ENCODE peak calls at places on chromosomes 16 and 17, in five cellular contexts. I is IMR-90, B is GM12891, P is sigmoid colon, J is A549. V is an unnamed sample.

GRCh38 chr16:3881499-3881995 is 1.0 kb upstream of the CREBBP start:
- DNase-seq in P (no peak), B (no peak), J (no peak), I (no peak), V (no peak)

GRCh38 chr17:75003070-75003956 is 9.2 kb upstream of the MRPL58 start:
- DNase-seq in B (no peak), J (no peak), I (no peak), P (no peak), V (no peak)

GRCh38 chr17:36888236-36888957 is 48.9 kb upstream of the LHX1 start:
- DNase-seq in B (no peak), P (no peak), J (no peak), I (no peak), V (no peak)

GRCh38 chr17:42760652-42761581 is at the start of gene RAMP2:
- DNase-seq in B (no peak), J (peak), P (peak), I (no peak), V (no peak)

GRCh38 chr17:71735893-71736292 is 384.9 kb upstream of the SOX9 start:
- DNase-seq in J (no peak), B (no peak), I (no peak), P (no peak), V (no peak)

GRCh38 chr16:11636172-11636721 is 32.0 kb upstream of the SNN start:
- DNase-seq in I (no peak), B (no peak), P (no peak), J (no peak), V (no peak)

GRCh38 chr17:57604771-57605733 is 140.0 kb downstream of the CCDC182 start:
- DNase-seq in B (peak), P (peak), J (no peak), I (peak), V (no peak)

GRCh38 chr17:58703137-58703846 is 10.9 kb downstream of the RAD51C start:
- DNase-seq in B (no peak), I (peak), P (no peak), J (no peak), V (peak)

GRCh38 chr16:65064131-65064530 is 57.7 kb downstream of the CDH11 start:
- DNase-seq in J (no peak), B (no peak), P (no peak), I (no peak), V (no peak)

GRCh38 chr16:81754810-81755209 is 24.3 kb upstream of the PLCG2 start:
- DNase-seq in B (no peak), J (no peak), I (no peak), P (no peak), V (no peak)

GRCh38 chr17:41678411-41678906 is 10.2 kb upstream of the EIF1 start:
- DNase-seq in I (peak), J (no peak), B (no peak), P (peak), V (peak)

GRCh38 chr17:15490634-15491261 is 23.3 kb upstream of the CDRT4 start:
- DNase-seq in J (no peak), I (peak), B (no peak), P (peak), V (peak)

GRCh38 chr16:1458336-1458976 is 14.1 kb upstream of the CCDC154 start:
- DNase-seq in B (no peak), I (peak), J (no peak), P (no peak), V (no peak)

GRCh38 chr16:80300876-80301275 is 239.9 kb upstream of the DYNLRB2 start:
- DNase-seq in J (no peak), I (peak), B (no peak), P (no peak), V (peak)

GRCh38 chr17:17420561-17421269 is 56.1 kb upstream of the MED9 start:
- DNase-seq in I (peak), J (no peak), B (no peak), P (peak), V (no peak)

GRCh38 chr16:24013733-24014645 is 178.2 kb downstream of the PRKCB start:
- DNase-seq in J (no peak), P (no peak), I (no peak), B (peak), V (no peak)
- TF ChIP-seq POLR2A in J (no peak), P (no peak), I (no peak), B (peak), V (no peak)

DNA sequence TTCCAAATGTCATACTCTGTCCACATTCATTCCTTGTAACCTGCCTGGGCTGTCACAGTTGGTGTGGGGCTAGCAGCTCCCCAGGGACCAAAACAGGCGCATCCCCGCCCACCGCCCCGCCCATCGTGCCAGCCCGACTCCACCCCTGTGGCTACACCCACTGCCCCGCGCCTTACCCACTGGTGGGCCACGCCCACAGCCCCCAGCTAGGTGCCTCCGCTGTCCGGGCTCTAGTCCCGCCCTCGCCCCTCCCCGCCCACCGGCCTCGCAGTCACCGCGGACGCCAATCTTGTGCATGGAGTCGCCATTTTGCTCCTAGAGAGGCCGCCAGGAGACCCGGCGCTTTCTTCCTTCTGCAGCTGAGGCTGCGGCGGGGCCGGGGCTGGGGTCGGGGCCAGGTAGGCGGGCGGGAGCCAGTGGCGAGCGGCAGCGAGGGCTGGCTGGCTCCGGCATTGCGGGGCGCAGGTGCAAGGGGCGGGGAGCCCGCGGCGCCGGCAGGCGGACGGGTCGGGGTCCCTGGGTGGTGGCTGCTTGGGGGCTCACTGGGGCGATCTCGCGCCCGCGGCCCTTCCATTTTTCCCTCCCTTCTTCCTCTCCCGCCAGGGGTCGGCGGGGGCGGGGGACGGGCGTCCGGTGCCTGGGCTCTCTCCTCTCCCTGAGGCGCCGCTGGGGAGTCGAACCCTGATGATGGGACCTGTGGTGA is at the start of gene PRPSAP2:
- DNase-seq in P (peak), J (peak), I (peak), B (peak), V (peak)
- TF ChIP-seq POLR2A in P (no peak), J (peak), I (no peak), B (peak), V (peak)

DNA sequence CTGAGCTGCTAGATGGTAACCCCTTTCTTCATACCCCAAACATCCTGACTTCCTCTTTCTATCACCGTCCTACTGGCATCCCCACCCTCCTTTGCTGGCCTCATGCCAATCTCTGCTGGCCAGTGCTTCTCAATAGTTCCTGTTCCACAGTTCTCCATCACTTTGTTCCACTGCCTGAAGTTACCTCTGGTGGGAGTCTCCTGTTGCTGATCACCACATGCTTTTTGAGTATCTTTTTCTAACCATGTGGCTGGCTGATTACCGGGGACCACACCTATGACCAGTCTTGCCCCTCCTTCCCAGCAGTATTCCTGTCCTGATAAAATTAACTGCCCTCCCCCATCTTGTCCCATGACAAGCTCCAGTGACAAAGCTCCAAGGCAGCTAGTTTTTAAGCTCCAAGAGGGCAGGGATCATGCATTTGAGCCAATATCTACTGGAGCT is 380.4 kb upstream of the CCL2 start:
- DNase-seq in J (no peak), P (no peak), I (no peak), B (no peak), V (no peak)
- TF ChIP-seq POLR2A in J (no peak), P (no peak), I (no peak), B (no peak), V (no peak)

DNA sequence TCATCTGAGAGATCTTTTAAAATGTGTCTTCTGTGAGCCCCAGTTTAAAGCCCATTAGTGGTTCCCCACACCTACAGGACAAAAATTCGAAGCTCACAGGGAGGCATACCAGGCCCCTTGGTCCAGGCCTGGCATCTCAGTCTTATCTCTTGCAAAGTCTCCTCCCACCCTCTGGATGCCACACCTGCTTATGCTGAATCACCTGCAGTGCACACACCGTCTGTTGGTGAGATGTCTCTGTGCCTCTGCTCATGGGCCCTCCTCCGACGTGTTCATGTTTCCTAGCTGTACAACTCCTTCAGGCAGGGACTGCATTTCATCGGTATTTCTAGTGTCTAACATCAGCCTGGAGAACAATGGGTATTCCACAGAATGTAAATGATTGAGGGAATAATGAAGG is 41.6 kb downstream of the RNF157 start:
- DNase-seq in P (no peak), B (no peak), J (no peak), I (no peak), V (no peak)
- TF ChIP-seq POLR2A in P (no peak), B (no peak), J (no peak), I (no peak), V (no peak)

GRCh38 chr17:47253541-47254402 is at the start of gene ITGB3:
- DNase-seq in J (peak), P (peak), B (peak), I (peak), V (peak)
- TF ChIP-seq POLR2A in J (no peak), P (peak), B (no peak), I (peak), V (no peak)